ENCODE peak calls at places on chromosomes 5 and 9, in nine cellular contexts. One of them, this sample, is unnamed.

GRCh38 chr5:38473008-38473407 is 83.4 kb downstream of the LIFR start:
- DNase-seq in CD8-positive, alpha-beta T cell: no peak
- DNase-seq in astrocyte of the spinal cord: no peak
- DNase-seq in AG09309: no peak
- DNase-seq in tibial nerve: no peak
- DNase-seq in psoas muscle: no peak
- DNase-seq in Calu3: no peak
- DNase-seq in NCI-H1417: no peak
- DNase-seq in stimulated activated CD8-positive, alpha-beta memory T cell treated with anti-CD3 and anti-CD28 coated beads, Interleukin-7, amount 100 ng/mL, for 48 hours: no peak
- DNase-seq in this sample: no peak

GRCh38 chr9:34554211-34555001 is 31.6 kb upstream of the ENHO start:
- DNase-seq in Calu3: no peak
- DNase-seq in NCI-H1417: peak
- DNase-seq in CD8-positive, alpha-beta T cell: no peak
- DNase-seq in AG09309: no peak
- DNase-seq in tibial nerve: no peak
- DNase-seq in psoas muscle: peak
- DNase-seq in astrocyte of the spinal cord: no peak
- DNase-seq in stimulated activated CD8-positive, alpha-beta memory T cell treated with anti-CD3 and anti-CD28 coated beads, Interleukin-7, amount 100 ng/mL, for 48 hours: no peak
- DNase-seq in this sample: no peak

GRCh38 chr9:93586290-93587057 is 10.1 kb downstream of the PHF2 start:
- DNase-seq in Calu3: no peak
- DNase-seq in stimulated activated CD8-positive, alpha-beta memory T cell treated with anti-CD3 and anti-CD28 coated beads, Interleukin-7, amount 100 ng/mL, for 48 hours: no peak
- DNase-seq in astrocyte of the spinal cord: no peak
- DNase-seq in NCI-H1417: no peak
- DNase-seq in AG09309: no peak
- DNase-seq in psoas muscle: peak
- DNase-seq in CD8-positive, alpha-beta T cell: no peak
- DNase-seq in tibial nerve: no peak
- DNase-seq in this sample: no peak

GRCh38 chr9:98129451-98129881 is 10.4 kb upstream of the TRIM14 start:
- DNase-seq in astrocyte of the spinal cord: no peak
- DNase-seq in AG09309: no peak
- DNase-seq in psoas muscle: no peak
- DNase-seq in NCI-H1417: no peak
- DNase-seq in CD8-positive, alpha-beta T cell: no peak
- DNase-seq in tibial nerve: no peak
- DNase-seq in Calu3: no peak
- DNase-seq in stimulated activated CD8-positive, alpha-beta memory T cell treated with anti-CD3 and anti-CD28 coated beads, Interleukin-7, amount 100 ng/mL, for 48 hours: no peak
- DNase-seq in this sample: no peak

GRCh38 chr5:72166070-72166979 is 59.0 kb downstream of the MAP1B start:
- DNase-seq in astrocyte of the spinal cord: peak
- DNase-seq in stimulated activated CD8-positive, alpha-beta memory T cell treated with anti-CD3 and anti-CD28 coated beads, Interleukin-7, amount 100 ng/mL, for 48 hours: no peak
- DNase-seq in AG09309: no peak
- DNase-seq in psoas muscle: no peak
- DNase-seq in tibial nerve: no peak
- DNase-seq in Calu3: peak
- DNase-seq in NCI-H1417: peak
- DNase-seq in CD8-positive, alpha-beta T cell: no peak
- DNase-seq in this sample: no peak

GRCh38 chr5:86320266-86320665 is 297.5 kb upstream of the COX7C start:
- DNase-seq in stimulated activated CD8-positive, alpha-beta memory T cell treated with anti-CD3 and anti-CD28 coated beads, Interleukin-7, amount 100 ng/mL, for 48 hours: no peak
- DNase-seq in psoas muscle: no peak
- DNase-seq in astrocyte of the spinal cord: peak
- DNase-seq in CD8-positive, alpha-beta T cell: no peak
- DNase-seq in NCI-H1417: no peak
- DNase-seq in tibial nerve: no peak
- DNase-seq in AG09309: no peak
- DNase-seq in Calu3: no peak
- DNase-seq in this sample: peak

GRCh38 chr5:65778126-65778525 is 56.1 kb downstream of the NLN start:
- DNase-seq in psoas muscle: no peak
- DNase-seq in Calu3: no peak
- DNase-seq in stimulated activated CD8-positive, alpha-beta memory T cell treated with anti-CD3 and anti-CD28 coated beads, Interleukin-7, amount 100 ng/mL, for 48 hours: no peak
- DNase-seq in astrocyte of the spinal cord: no peak
- DNase-seq in AG09309: no peak
- DNase-seq in tibial nerve: no peak
- DNase-seq in CD8-positive, alpha-beta T cell: no peak
- DNase-seq in NCI-H1417: no peak
- DNase-seq in this sample: no peak

GRCh38 chr5:57779383-57780223 is 297.0 kb upstream of the ACTBL2 start:
- DNase-seq in tibial nerve: no peak
- DNase-seq in astrocyte of the spinal cord: peak
- DNase-seq in Calu3: peak
- DNase-seq in CD8-positive, alpha-beta T cell: no peak
- DNase-seq in stimulated activated CD8-positive, alpha-beta memory T cell treated with anti-CD3 and anti-CD28 coated beads, Interleukin-7, amount 100 ng/mL, for 48 hours: no peak
- DNase-seq in psoas muscle: no peak
- DNase-seq in NCI-H1417: peak
- DNase-seq in AG09309: no peak
- DNase-seq in this sample: peak

GRCh38 chr5:107361945-107362344 is 308.8 kb downstream of the EFNA5 start:
- DNase-seq in CD8-positive, alpha-beta T cell: no peak
- DNase-seq in stimulated activated CD8-positive, alpha-beta memory T cell treated with anti-CD3 and anti-CD28 coated beads, Interleukin-7, amount 100 ng/mL, for 48 hours: no peak
- DNase-seq in tibial nerve: no peak
- DNase-seq in AG09309: peak
- DNase-seq in Calu3: peak
- DNase-seq in psoas muscle: no peak
- DNase-seq in astrocyte of the spinal cord: no peak
- DNase-seq in NCI-H1417: no peak
- DNase-seq in this sample: peak